ENCODE peak calls at places on chromosomes 5 and 9, in eight cellular contexts. A is bronchial epithelial cell, B is uterus, N is endothelial cell, R is lower lobe of right lung, U is left ventricle myocardium inferior, L is fibroblast of lung, E is GM06990. W is an unnamed sample.

GRCh38 chr9:96486351-96487029 is 36.5 kb downstream of the HABP4 start:
- DNase-seq in A (no peak), B (peak), N (no peak), R (peak), U (peak), L (peak), E (no peak), W (peak)

GRCh38 chr5:139854029-139854605 is 58.5 kb downstream of the PSD2 start:
- DNase-seq in A (no peak), B (no peak), N (no peak), R (no peak), U (no peak), L (no peak), E (no peak), W (no peak)

GRCh38 chr5:96463106-96463505 is 30.1 kb upstream of the PCSK1 start:
- DNase-seq in A (no peak), B (no peak), N (no peak), R (no peak), U (no peak), L (no peak), E (no peak), W (no peak)

GRCh38 chr5:142507528-142507927 is 178.4 kb downstream of the FGF1 start:
- DNase-seq in A (peak), B (no peak), N (no peak), R (no peak), U (no peak), L (no peak), E (no peak), W (no peak)

GRCh38 chr5:140262221-140262620 is 40.7 kb downstream of the PFDN1 start:
- DNase-seq in A (no peak), B (no peak), N (no peak), R (no peak), U (no peak), L (no peak), E (no peak), W (no peak)

GRCh38 chr9:120480707-120481106 is 99.3 kb downstream of the CDK5RAP2 start:
- DNase-seq in A (peak), B (no peak), N (no peak), R (no peak), U (no peak), L (peak), E (no peak), W (no peak)

GRCh38 chr5:71948206-71948605 is 159.1 kb upstream of the MAP1B start:
- DNase-seq in A (peak), B (no peak), N (no peak), R (no peak), U (no peak), L (no peak), E (no peak), W (no peak)

GRCh38 chr5:9782806-9783560 is 152.8 kb upstream of the TAS2R1 start:
- DNase-seq in A (no peak), B (no peak), N (no peak), R (no peak), U (no peak), L (no peak), E (no peak), W (no peak)

GRCh38 chr5:82109013-82109412 is 137.2 kb downstream of the ATG10 start:
- DNase-seq in A (no peak), B (no peak), N (no peak), R (no peak), U (no peak), L (no peak), E (no peak), W (no peak)

GRCh38 chr9:29214162-29214520 is 1640.9 kb upstream of the C9orf72 start:
- DNase-seq in A (no peak), B (peak), N (peak), R (no peak), U (no peak), L (peak), E (no peak), W (peak)

GRCh38 chr9:123825337-123825736 is 104.6 kb downstream of the DENND1A start:
- DNase-seq in A (peak), B (no peak), N (no peak), R (no peak), U (no peak), L (peak), E (no peak), W (no peak)

GRCh38 chr9:35448511-35448910 is 41.4 kb upstream of the RUSC2 start:
- DNase-seq in A (no peak), B (no peak), N (no peak), R (no peak), U (no peak), L (peak), E (no peak), W (no peak)

GRCh38 chr5:55173696-55174101 is 722 bp upstream of the CDC20B start:
- DNase-seq in A (no peak), B (no peak), N (no peak), R (no peak), U (no peak), L (no peak), E (no peak), W (peak)

GRCh38 chr5:169050146-169050571 is 250.8 kb downstream of the SLIT3 start:
- DNase-seq in A (peak), B (no peak), N (no peak), R (no peak), U (no peak), L (peak), E (no peak), W (no peak)

GRCh38 chr5:172383231-172383802 is 71.0 kb downstream of the SH3PXD2B start:
- DNase-seq in A (peak), B (no peak), N (no peak), R (no peak), U (no peak), L (peak), E (no peak), W (no peak)

GRCh38 chr5:108727154-108727638 is 20.5 kb upstream of the FER start:
- DNase-seq in A (peak), B (no peak), N (no peak), R (peak), U (no peak), L (no peak), E (no peak), W (no peak)

GRCh38 chr5:74638776-74639537 is 1.6 kb downstream of the ENC1 start:
- DNase-seq in A (peak), B (no peak), N (no peak), R (no peak), U (no peak), L (peak), E (peak), W (peak)

GRCh38 chr9:131545003-131545785 is at the start of gene PRRT1B:
- DNase-seq in A (no peak), B (no peak), N (no peak), R (peak), U (no peak), L (no peak), E (no peak), W (no peak)

GRCh38 chr5:111454198-111454606 is 58.1 kb downstream of the STARD4 start:
- DNase-seq in A (peak), B (no peak), N (no peak), R (no peak), U (no peak), L (peak), E (no peak), W (no peak)

GRCh38 chr9:35490155-35490909 is 421 bp downstream of the RUSC2 start:
- DNase-seq in A (no peak), B (peak), N (peak), R (peak), U (peak), L (no peak), E (peak), W (no peak)

GRCh38 chr5:156310115-156310514 is 16.8 kb upstream of the SGCD start:
- DNase-seq in A (no peak), B (no peak), N (no peak), R (no peak), U (no peak), L (no peak), E (no peak), W (no peak)

GRCh38 chr9:96139592-96140251 is 162.3 kb downstream of the HSD17B3 start:
- DNase-seq in A (peak), B (peak), N (no peak), R (no peak), U (no peak), L (peak), E (no peak), W (no peak)

GRCh38 chr9:99595796-99596195 is 225.9 kb upstream of the NR4A3 start:
- DNase-seq in A (no peak), B (no peak), N (no peak), R (no peak), U (no peak), L (no peak), E (peak), W (peak)

GRCh38 chr5:144142030-144142825 is 28.2 kb downstream of the YIPF5 start:
- DNase-seq in A (peak), B (no peak), N (no peak), R (no peak), U (no peak), L (peak), E (peak), W (peak)

GRCh38 chr9:16315720-16316119 is 554.8 kb downstream of the BNC2 start:
- DNase-seq in A (no peak), B (no peak), N (no peak), R (no peak), U (no peak), L (peak), E (no peak), W (no peak)

GRCh38 chr5:175261098-175261497 is 182.9 kb downstream of the DRD1 start:
- DNase-seq in A (no peak), B (no peak), N (no peak), R (no peak), U (no peak), L (no peak), E (no peak), W (no peak)

GRCh38 chr5:159911349-159911748 is 4.9 kb upstream of the ADRA1B start:
- DNase-seq in A (no peak), B (no peak), N (no peak), R (no peak), U (no peak), L (no peak), E (no peak), W (no peak)

GRCh38 chr5:6448622-6449464 is at the start of gene UBE2QL1:
- DNase-seq in A (no peak), B (no peak), N (peak), R (no peak), U (no peak), L (peak), E (peak), W (peak)

GRCh38 chr9:106862946-106863740 is at the start of gene ZNF462:
- DNase-seq in A (peak), B (peak), N (peak), R (no peak), U (peak), L (peak), E (peak), W (peak)

GRCh38 chr9:134057311-134057665 is 10.5 kb downstream of the BRD3 start:
- DNase-seq in A (no peak), B (no peak), N (no peak), R (no peak), U (peak), L (no peak), E (no peak), W (no peak)

GRCh38 chr9:18338042-18338441 is 135.9 kb upstream of the ADAMTSL1 start:
- DNase-seq in A (no peak), B (no peak), N (no peak), R (no peak), U (no peak), L (peak), E (no peak), W (no peak)

GRCh38 chr5:4204616-4205151 is 609.1 kb downstream of the IRX1 start:
- DNase-seq in A (no peak), B (no peak), N (no peak), R (no peak), U (no peak), L (no peak), E (no peak), W (no peak)

GRCh38 chr9:133107245-133107722 is 13.8 kb downstream of the RALGDS start:
- DNase-seq in A (no peak), B (no peak), N (no peak), R (peak), U (peak), L (no peak), E (no peak), W (no peak)

GRCh38 chr5:173638126-173638525 is 21.7 kb upstream of the BOD1 start:
- DNase-seq in A (no peak), B (no peak), N (no peak), R (no peak), U (no peak), L (no peak), E (no peak), W (no peak)

GRCh38 chr5:173638631-173639030 is 22.2 kb upstream of the BOD1 start:
- DNase-seq in A (no peak), B (no peak), N (no peak), R (no peak), U (no peak), L (no peak), E (no peak), W (no peak)

GRCh38 chr5:173642191-173642816 is 25.9 kb upstream of the BOD1 start:
- DNase-seq in A (no peak), B (no peak), N (no peak), R (no peak), U (no peak), L (no peak), E (no peak), W (no peak)

GRCh38 chr5:173641171-173641570 is 24.7 kb upstream of the BOD1 start:
- DNase-seq in A (no peak), B (no peak), N (no peak), R (no peak), U (no peak), L (no peak), E (no peak), W (no peak)

GRCh38 chr5:173640166-173640804 is 23.8 kb upstream of the BOD1 start:
- DNase-seq in A (no peak), B (no peak), N (no peak), R (no peak), U (no peak), L (no peak), E (no peak), W (no peak)
- TF ChIP-seq CTCF in A (no peak), B (no peak), N (no peak), R (no peak), U (peak), L (no peak), E (no peak), W (no peak)

DNA sequence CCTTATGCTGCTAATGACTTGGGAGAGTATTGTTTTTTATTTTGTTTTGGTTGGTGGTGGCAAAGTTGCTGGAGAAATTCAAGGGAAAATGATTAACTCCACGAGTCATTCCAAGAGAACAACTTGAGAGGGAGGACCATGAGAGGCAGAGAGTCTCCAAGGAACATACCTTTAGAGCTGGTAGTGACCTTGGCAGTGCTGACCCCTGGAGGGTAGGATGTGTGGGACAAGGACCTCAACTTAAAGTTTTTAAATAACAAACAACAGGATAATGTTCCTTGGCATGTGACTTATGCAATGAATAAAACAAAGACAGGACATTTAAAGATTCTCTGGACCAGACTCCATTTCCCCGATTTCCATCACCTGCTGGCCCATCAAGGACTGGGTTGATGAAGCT is 139.7 kb downstream of the LRRC70 start:
- DNase-seq in A (no peak), B (no peak), N (no peak), R (no peak), U (no peak), L (no peak), E (no peak), W (no peak)
- TF ChIP-seq CTCF in A (no peak), B (no peak), N (peak), R (no peak), U (no peak), L (no peak), E (no peak), W (no peak)

DNA sequence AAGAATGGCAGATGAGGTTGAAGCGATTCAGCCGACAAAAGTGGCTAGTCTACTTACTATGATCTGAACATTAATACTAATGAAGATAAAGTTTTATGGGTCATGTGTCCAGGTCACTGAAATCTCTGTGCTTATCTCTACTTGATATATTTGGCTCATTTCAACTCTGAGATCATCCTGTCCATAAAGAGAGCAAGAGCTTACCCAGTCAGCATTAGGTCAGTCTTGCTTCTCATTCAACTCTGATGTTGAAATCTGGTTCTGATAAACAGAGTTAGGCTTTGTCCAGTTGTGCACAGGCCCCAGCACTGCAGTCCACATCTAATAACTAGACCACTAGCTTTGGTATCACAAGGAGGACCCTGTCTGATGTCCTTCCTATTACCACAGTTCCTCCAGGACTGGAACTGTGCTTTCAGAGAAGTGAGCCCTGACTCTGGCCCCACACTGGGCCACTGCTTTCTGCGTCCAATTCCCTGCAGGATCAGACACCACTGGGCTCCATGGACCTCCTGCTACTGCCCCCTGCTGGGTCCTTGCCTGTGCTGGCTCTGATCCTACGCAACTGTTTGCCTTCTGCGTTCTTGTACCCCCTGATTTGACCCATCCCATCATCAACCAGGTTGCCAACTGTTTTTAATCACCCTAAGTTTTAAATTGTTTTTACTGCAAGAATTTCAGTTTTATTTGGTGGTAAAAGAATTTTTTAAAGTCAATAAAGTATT is 23.7 kb upstream of the FAM120A start:
- DNase-seq in A (no peak), B (no peak), N (peak), R (no peak), U (no peak), L (no peak), E (no peak), W (no peak)
- TF ChIP-seq CTCF in A (peak), B (no peak), N (no peak), R (peak), U (peak), L (no peak), E (peak), W (no peak)

GRCh38 chr9:95130484-95130883 is 187.0 kb downstream of the FANCC start:
- DNase-seq in A (peak), B (no peak), N (no peak), R (no peak), U (no peak), L (no peak), E (no peak), W (no peak)
- TF ChIP-seq CTCF in A (no peak), B (no peak), N (no peak), R (no peak), U (no peak), L (no peak), E (no peak), W (no peak)

GRCh38 chr5:61816585-61817450 is 484.8 kb downstream of the ZSWIM6 start:
- DNase-seq in A (peak), B (no peak), N (no peak), R (no peak), U (no peak), L (no peak), E (no peak), W (no peak)

GRCh38 chr5:61821561-61821960 is 484.4 kb upstream of the KIF2A start:
- DNase-seq in A (no peak), B (no peak), N (no peak), R (no peak), U (no peak), L (peak), E (no peak), W (no peak)

GRCh38 chr5:61816146-61816545 is 484.1 kb downstream of the ZSWIM6 start:
- DNase-seq in A (no peak), B (no peak), N (no peak), R (no peak), U (no peak), L (no peak), E (no peak), W (no peak)

GRCh38 chr5:61815343-61815742 is 483.3 kb downstream of the ZSWIM6 start:
- DNase-seq in A (no peak), B (no peak), N (no peak), R (no peak), U (no peak), L (no peak), E (no peak), W (no peak)

GRCh38 chr5:61817472-61818326 is 485.6 kb downstream of the ZSWIM6 start:
- DNase-seq in A (peak), B (no peak), N (peak), R (no peak), U (peak), L (peak), E (no peak), W (no peak)
- TF ChIP-seq CTCF in A (peak), B (no peak), N (peak), R (peak), U (peak), L (peak), E (peak), W (no peak)

GRCh38 chr9:2179557-2179956 is 164.4 kb downstream of the SMARCA2 start:
- DNase-seq in A (peak), B (no peak), N (no peak), R (no peak), U (no peak), L (no peak), E (no peak), W (no peak)
- TF ChIP-seq CTCF in A (no peak), B (no peak), N (no peak), R (no peak), U (no peak), L (no peak), E (peak), W (no peak)

GRCh38 chr9:90642570-90643539 is at the start of gene DIRAS2:
- DNase-seq in A (peak), B (no peak), N (peak), R (peak), U (peak), L (peak), E (peak), W (peak)
- TF ChIP-seq CTCF in A (peak), B (peak), N (peak), R (peak), U (peak), L (peak), E (peak), W (no peak)

DNA sequence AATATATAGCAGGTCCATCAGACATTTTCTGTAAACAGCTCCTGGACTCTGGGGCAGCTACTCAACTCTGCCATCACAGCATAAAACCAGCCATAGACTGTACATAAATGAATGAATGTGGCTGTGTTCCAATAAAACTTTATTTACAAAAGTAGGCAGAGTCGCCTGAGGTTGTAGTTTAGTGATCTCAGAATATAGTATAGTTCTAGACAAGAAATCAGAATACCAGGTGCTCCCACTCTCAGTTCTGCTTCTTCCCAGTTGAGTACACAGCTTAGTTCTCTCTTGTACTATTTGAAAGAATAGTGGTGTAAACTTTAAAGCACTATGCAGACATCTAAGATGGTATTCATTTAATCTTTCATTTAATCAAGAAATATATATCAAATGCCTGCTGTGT is 37.2 kb downstream of the TNFSF8 start:
- DNase-seq in A (no peak), B (no peak), N (no peak), R (no peak), U (no peak), L (no peak), E (peak), W (no peak)
- TF ChIP-seq CTCF in A (no peak), B (no peak), N (no peak), R (no peak), U (no peak), L (no peak), E (no peak), W (no peak)

GRCh38 chr5:150561192-150561512 is 53.2 kb downstream of the NDST1 start:
- DNase-seq in A (no peak), B (no peak), N (no peak), R (no peak), U (no peak), L (no peak), E (no peak), W (no peak)
- TF ChIP-seq CTCF in A (no peak), B (no peak), N (peak), R (no peak), U (no peak), L (no peak), E (no peak), W (no peak)

GRCh38 chr5:135319928-135320606 is 79.0 kb downstream of the MACROH2A1 start:
- DNase-seq in A (no peak), B (peak), N (peak), R (no peak), U (no peak), L (no peak), E (no peak), W (no peak)
- TF ChIP-seq CTCF in A (no peak), B (no peak), N (no peak), R (no peak), U (peak), L (no peak), E (no peak), W (no peak)

W was measured in GM13976.